ENCODE peak calls at places on chromosomes 12 and 14, in four cellular contexts. R is Kasumi-1, Y is HuH-7.5, E is GDM1. H is an unnamed sample.

GRCh38 chr14:54566410-54567223 is at the start of gene SAMD4A:
- DNase-seq in R (peak; percentile 59), Y (peak; percentile 85), E (peak; percentile 76), H (peak; percentile 88)

GRCh38 chr14:55053018-55053417 is 1.6 kb downstream of the MAPK1IP1L start:
- DNase-seq in R (no peak), Y (no peak), E (no peak), H (no peak)

GRCh38 chr14:77809011-77809410 is 9.1 kb downstream of the ADCK1 start:
- DNase-seq in R (no peak), Y (no peak), E (no peak), H (no peak)

GRCh38 chr14:58907803-58908202 is 270.0 kb downstream of the DACT1 start:
- DNase-seq in R (no peak), Y (no peak), E (no peak), H (no peak)

GRCh38 chr12:64666054-64666914 is 56.0 kb downstream of the RASSF3 start:
- DNase-seq in R (no peak), Y (no peak), E (no peak), H (no peak)

GRCh38 chr14:22112004-22112403 is 438.4 kb upstream of the OR4E1 start:
- DNase-seq in R (peak; percentile 19), Y (no peak), E (no peak), H (peak; percentile 29)

GRCh38 chr12:65156366-65156831 is 13.0 kb upstream of the LEMD3 start:
- DNase-seq in R (peak; percentile 55), Y (no peak), E (peak; percentile 21), H (peak; percentile 22)

GRCh38 chr14:81127785-81128184 is 93.0 kb downstream of the GTF2A1 start:
- DNase-seq in R (peak; percentile 7), Y (no peak), E (no peak), H (no peak)

GRCh38 chr12:81128930-81129554 is 51.2 kb downstream of the ACSS3 start:
- DNase-seq in R (peak; percentile 74), Y (no peak), E (no peak), H (peak; percentile 62)

GRCh38 chr12:118344829-118345228 is 27.9 kb downstream of the TAOK3 start:
- DNase-seq in R (no peak), Y (no peak), E (no peak), H (no peak)

GRCh38 chr12:39442895-39443703 is at the start of gene KIF21A:
- DNase-seq in R (peak; percentile 80), Y (peak; percentile 77), E (no peak), H (peak; percentile 95)

GRCh38 chr12:109732321-109733305 is 19.0 kb downstream of the FAM222A start:
- DNase-seq in R (no peak), Y (no peak), E (no peak), H (no peak)

GRCh38 chr12:103503546-103504480 is 8.0 kb upstream of the C12orf42 start:
- DNase-seq in R (peak; percentile 30), Y (no peak), E (peak; percentile 16), H (no peak)

GRCh38 chr12:11798856-11799530 is 149.5 kb downstream of the ETV6 start:
- DNase-seq in R (peak; percentile 84), Y (no peak), E (peak; percentile 91), H (peak; percentile 97)

GRCh38 chr14:36505193-36505815 is 14.7 kb downstream of the NKX2-1 start:
- DNase-seq in R (no peak), Y (no peak), E (no peak), H (no peak)

GRCh38 chr12:129902371-129903091 is 1.3 kb downstream of the TMEM132D start:
- DNase-seq in R (no peak), Y (no peak), E (no peak), H (no peak)

GRCh38 chr14:70036665-70037064 is 152.1 kb downstream of the SLC8A3 start:
- DNase-seq in R (peak; percentile 3), Y (no peak), E (no peak), H (no peak)

H was measured in dermis blood vessel endothelial cell.